ENCODE peak calls at places on chromosomes 3 and 15, in nine cellular contexts. V is right atrium auricular region; T is ascending aorta; L is cardiac muscle cell; W is heart left ventricle; F is CD8-positive, alpha-beta T cell; I is keratinocyte; E is A549; X is ovary. H is an unnamed sample.
A peak's percentile ranks its signal among the peaks of the same experiment; 100 is the strongest.

GRCh38 chr3:178112134-178112533 is 424.1 kb upstream of the KCNMB2 start:
- DNase-seq in T (no peak), F (no peak), V (no peak), W (no peak), X (no peak), I (no peak), L (no peak), E (no peak), H (no peak)

GRCh38 chr3:8554725-8555621 is 53.4 kb downstream of the LMCD1 start:
- DNase-seq in E (no peak), T (no peak), I (no peak), X (peak; percentile 38), V (peak; percentile 71), W (peak; percentile 80), L (peak; percentile 96), F (no peak), H (no peak)

GRCh38 chr3:190645932-190646331 is 132.0 kb downstream of the IL1RAP start:
- DNase-seq in I (no peak), F (no peak), V (no peak), W (no peak), X (no peak), T (no peak), E (no peak), L (no peak), H (no peak)

GRCh38 chr3:12708584-12709192 is 44.8 kb upstream of the RAF1 start:
- DNase-seq in E (no peak), F (no peak), X (peak; percentile 25), V (no peak), W (no peak), L (peak; percentile 83), T (no peak), I (no peak), H (no peak)

GRCh38 chr3:87691109-87691508 is 367.7 kb downstream of the CGGBP1 start:
- DNase-seq in I (peak; percentile 45), E (no peak), L (no peak), X (no peak), W (no peak), T (no peak), V (no peak), F (no peak), H (no peak)

GRCh38 chr3:142962520-142963265 is 781 bp downstream of the PAQR9 start:
- DNase-seq in T (no peak), F (no peak), X (no peak), E (no peak), I (no peak), W (peak; percentile 64), L (no peak), V (no peak), H (no peak)

GRCh38 chr3:152997526-152997925 is 162.6 kb downstream of the P2RY1 start:
- DNase-seq in V (no peak), L (no peak), W (no peak), F (no peak), T (no peak), X (no peak), E (no peak), I (no peak), H (no peak)

GRCh38 chr3:192915306-192915705 is 2.4 kb downstream of the MB21D2 start:
- DNase-seq in F (no peak), X (no peak), V (no peak), W (no peak), T (no peak), L (peak; percentile 68), I (no peak), E (no peak), H (no peak)

GRCh38 chr15:64699767-64700388 is 75.5 kb downstream of the RBPMS2 start:
- DNase-seq in E (no peak), I (no peak), X (peak; percentile 46), V (peak; percentile 65), W (no peak), L (peak; percentile 76), F (no peak), T (no peak), H (no peak)

GRCh38 chr3:174439621-174440349 is 419.3 kb upstream of the NAALADL2 start:
- DNase-seq in W (no peak), L (peak; percentile 97), V (no peak), F (no peak), X (peak; percentile 30), T (no peak), I (no peak), E (peak; percentile 4), H (no peak)

GRCh38 chr15:25171856-25172687 is 217.3 kb downstream of the SNRPN start:
- DNase-seq in L (no peak), F (no peak), X (peak; percentile 2), V (peak; percentile 26), T (peak; percentile 1), E (no peak), I (no peak), W (no peak), H (peak; percentile 3)

GRCh38 chr3:135944831-135945230 is 20.7 kb upstream of the PPP2R3A start:
- DNase-seq in X (no peak), I (no peak), W (no peak), L (no peak), T (no peak), V (no peak), E (no peak), F (no peak), H (no peak)

GRCh38 chr3:122515020-122515468 is 305 bp upstream of the KPNA1 start:
- DNase-seq in W (no peak), X (peak; percentile 39), E (no peak), L (no peak), F (no peak), V (no peak), T (no peak), I (no peak), H (peak; percentile 19)

GRCh38 chr3:187744169-187745151 is 808 bp downstream of the BCL6 start:
- DNase-seq in L (peak; percentile 70), W (peak; percentile 80), E (peak; percentile 15), V (no peak), X (peak; percentile 81), T (no peak), F (peak; percentile 51), I (no peak), H (peak; percentile 67)

GRCh38 chr3:151282921-151283320 is 4.6 kb upstream of the P2RY14 start:
- DNase-seq in F (no peak), T (no peak), W (no peak), E (peak; percentile 60), L (peak; percentile 79), X (no peak), I (no peak), V (no peak), H (no peak)

GRCh38 chr15:48560321-48561051 is 85.0 kb downstream of the FBN1 start:
- DNase-seq in F (no peak), T (no peak), I (no peak), V (no peak), E (no peak), X (no peak), L (peak; percentile 66), W (no peak), H (no peak)

GRCh38 chr15:31435891-31436628 is 109.4 kb downstream of the KLF13 start:
- DNase-seq in I (no peak), F (no peak), X (no peak), E (no peak), W (no peak), L (no peak), V (no peak), T (no peak), H (peak; percentile 55)

GRCh38 chr15:42723068-42723467 is 13.9 kb downstream of the CDAN1 start:
- DNase-seq in L (no peak), F (no peak), T (no peak), I (no peak), E (no peak), X (no peak), V (no peak), W (no peak), H (no peak)

GRCh38 chr3:156431334-156432121 is 123.4 kb downstream of the SSR3 start:
- DNase-seq in W (no peak), T (no peak), L (no peak), X (no peak), V (no peak), I (peak; percentile 63), E (no peak), F (no peak), H (no peak)
- H3K4me1 ChIP-seq in W (no peaks in the 10 kb centered on the region), T (peaks cover 2% of the 10 kb centered on the region), L (no peaks in the 10 kb centered on the region), X (no peaks in the 10 kb centered on the region), V (no peaks in the 10 kb centered on the region), I (peaks cover 54% of the 10 kb centered on the region), E (no peaks in the 10 kb centered on the region), F (no peaks in the 10 kb centered on the region), H (no peaks in the 10 kb centered on the region)

DNA sequence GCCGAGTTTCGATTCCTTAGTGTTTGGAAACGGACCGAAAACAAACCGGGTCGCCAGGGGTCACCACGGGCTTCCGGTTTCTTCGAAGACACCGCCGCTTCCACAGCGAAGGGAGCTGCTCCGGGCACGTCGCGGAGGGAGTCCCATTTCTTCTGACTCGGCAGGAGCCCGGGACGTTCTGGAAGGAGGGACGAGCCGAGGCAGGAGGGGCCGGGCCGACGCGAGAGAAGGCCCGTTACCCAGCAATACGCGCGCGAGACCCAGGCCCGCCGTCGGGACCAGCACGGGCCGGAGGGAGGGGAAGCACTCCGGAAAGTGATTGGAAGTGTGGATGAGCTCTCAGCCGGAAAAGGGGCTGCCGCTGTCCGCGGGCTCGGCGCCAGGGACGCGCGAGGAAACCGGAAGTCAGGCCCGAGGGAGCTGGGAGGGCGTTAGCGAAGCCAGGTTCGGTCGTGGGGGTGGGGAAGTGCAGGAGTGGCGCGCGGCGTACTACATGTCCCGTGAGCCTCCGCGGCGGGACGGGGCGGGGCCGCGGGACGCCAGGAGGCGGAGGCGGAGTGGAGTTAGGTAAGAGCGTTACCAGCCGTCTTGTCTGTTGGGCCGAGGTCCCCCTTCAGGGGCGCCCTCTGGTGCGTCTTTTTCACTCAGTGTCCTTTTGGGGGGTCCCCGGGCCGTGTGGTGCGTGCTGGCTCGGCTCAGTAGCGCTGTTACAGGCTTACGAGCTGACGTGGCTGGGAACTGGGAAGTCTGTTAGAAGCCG is at the start of the genes AZI2 and ZCWPW2:
- DNase-seq in X (peak; percentile 98), V (peak; percentile 95), T (peak; percentile 76), W (peak; percentile 97), L (peak; percentile 98), E (peak; percentile 60), I (peak; percentile 48), F (peak; percentile 88), H (peak; percentile 97)
- TF ChIP-seq CTCF in X (no peak), V (no peak), T (no peak), W (no peak), L (peak; percentile 32), E (peak; percentile 29), I (peak; percentile 19), F (no peak), H (no peak)

DNA sequence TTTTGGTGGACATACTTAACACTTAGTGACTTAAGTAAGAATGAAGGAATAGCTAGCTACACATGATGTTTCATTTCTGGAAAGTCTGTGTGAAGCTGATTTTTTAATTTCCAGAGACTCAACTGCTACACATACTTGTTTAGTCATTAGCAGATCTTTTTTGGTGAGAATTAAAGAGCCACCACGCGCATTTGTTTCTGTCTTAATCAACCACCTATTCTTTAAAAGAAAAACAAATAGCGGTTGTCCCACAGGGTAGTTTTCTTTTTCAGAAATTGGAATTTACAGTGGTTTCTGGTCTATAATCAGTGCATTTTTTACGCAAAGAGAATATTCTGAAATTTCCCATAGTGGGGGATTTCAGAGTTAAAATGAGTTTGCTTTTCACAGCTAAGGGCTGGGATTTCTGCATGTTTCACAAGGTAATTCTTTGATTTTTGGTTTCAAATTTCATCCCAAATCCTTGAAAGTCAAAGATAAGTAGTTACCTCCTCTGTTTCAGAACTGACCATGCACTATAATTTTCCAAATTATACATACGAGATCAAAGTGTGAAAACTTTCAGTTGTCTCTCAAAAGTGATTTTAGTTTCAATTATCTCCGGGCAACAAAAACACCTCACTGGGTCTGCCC is 631.0 kb upstream of the GRM7 start:
- DNase-seq in E (no peak), X (no peak), T (no peak), V (no peak), L (no peak), W (no peak), F (no peak), I (no peak), H (no peak)
- H3K4me3 ChIP-seq in E (no peak overlapping the region), X (no peak overlapping the region), T (no peak overlapping the region), V (no peak overlapping the region), L (no peak overlapping the region), W (no peak overlapping the region), F (no peak overlapping the region), I (no peak overlapping the region), H (no peak overlapping the region)

GRCh38 chr15:68295430-68295829 is 17.9 kb downstream of the FEM1B start:
- DNase-seq in I (no peak), F (no peak), T (no peak), E (no peak), W (no peak), L (no peak), V (no peak), X (no peak), H (no peak)
- H3K4me1 ChIP-seq in I (peaks cover 9% of the 10 kb centered on the region), F (peaks cover 9% of the 10 kb centered on the region), T (peaks cover 18% of the 10 kb centered on the region), E (peaks cover 20% of the 10 kb centered on the region), W (peaks cover 6% of the 10 kb centered on the region), L (no peaks in the 10 kb centered on the region), V (no peaks in the 10 kb centered on the region), X (no peaks in the 10 kb centered on the region), H (peaks cover 24% of the 10 kb centered on the region)